ENCODE peak calls at places on chromosomes 16 and 17, in eight cellular contexts. A is endothelial cell of umbilical vein, Y is AG10803, G is mucosa of descending colon, K is neural crest cell, T is prostate gland, S is WTC11, U is GM20000. F is an unnamed sample.

GRCh38 chr16:88373211-88373610 is 9.5 kb upstream of the ZNF469 start:
- DNase-seq in T (no peak), A (no peak), Y (no peak), G (peak), S (no peak), K (no peak), U (no peak), F (no peak)

GRCh38 chr17:39605492-39606433 is 2.0 kb downstream of the NEUROD2 start:
- DNase-seq in S (peak), T (no peak), G (no peak), U (no peak), K (no peak), A (peak), Y (no peak), F (no peak)

GRCh38 chr16:82031116-82032084 is 3.7 kb upstream of the HSD17B2 start:
- DNase-seq in U (peak), G (no peak), S (no peak), A (peak), Y (peak), T (peak), K (no peak), F (no peak)

GRCh38 chr17:17181666-17182600 is 24.2 kb downstream of the PLD6 start:
- DNase-seq in A (no peak), T (no peak), K (no peak), U (no peak), G (no peak), S (no peak), Y (no peak), F (peak)

GRCh38 chr17:65783845-65784334 is 222.4 kb upstream of the AXIN2 start:
- DNase-seq in T (peak), K (no peak), A (peak), G (no peak), U (no peak), Y (peak), S (no peak), F (no peak)

GRCh38 chr17:2057714-2058520 is 3.0 kb downstream of the HIC1 start:
- DNase-seq in K (no peak), A (no peak), T (no peak), Y (no peak), G (peak), U (no peak), S (no peak), F (no peak)

GRCh38 chr17:47665655-47666054 is 15.9 kb downstream of the KPNB1 start:
- DNase-seq in Y (peak), T (no peak), K (no peak), U (no peak), G (no peak), A (no peak), S (no peak), F (no peak)

GRCh38 chr17:56185905-56186783 is 32.9 kb downstream of the ANKFN1 start:
- DNase-seq in G (no peak), K (no peak), A (peak), Y (peak), T (no peak), U (no peak), S (no peak), F (no peak)

GRCh38 chr16:67561824-67562525 is 351 bp upstream of the CTCF start:
- DNase-seq in K (peak), U (peak), T (peak), S (peak), A (peak), Y (peak), G (peak), F (peak)

GRCh38 chr16:2015117-2015946 is 4.3 kb upstream of the NPW start:
- DNase-seq in U (no peak), K (no peak), T (no peak), S (no peak), Y (no peak), G (peak), A (no peak), F (no peak)

GRCh38 chr17:40730974-40731373 is 24.2 kb downstream of the KRT25 start:
- DNase-seq in Y (no peak), K (no peak), U (no peak), A (no peak), G (no peak), S (no peak), T (no peak), F (no peak)

GRCh38 chr17:64038331-64039105 is 18.1 kb upstream of the ICAM2 start:
- DNase-seq in Y (no peak), K (no peak), U (no peak), S (no peak), G (no peak), T (no peak), A (no peak), F (no peak)

GRCh38 chr17:64039106-64039400 is 18.6 kb upstream of the ICAM2 start:
- DNase-seq in T (no peak), U (no peak), K (no peak), Y (no peak), A (no peak), S (no peak), G (no peak), F (no peak)

GRCh38 chr17:64037802-64038201 is 17.4 kb upstream of the ICAM2 start:
- DNase-seq in G (no peak), K (no peak), S (no peak), A (no peak), T (no peak), Y (no peak), U (no peak), F (no peak)

GRCh38 chr17:64037180-64037579 is 16.7 kb upstream of the ICAM2 start:
- DNase-seq in G (no peak), A (no peak), Y (no peak), T (no peak), S (no peak), U (no peak), K (no peak), F (no peak)

DNA sequence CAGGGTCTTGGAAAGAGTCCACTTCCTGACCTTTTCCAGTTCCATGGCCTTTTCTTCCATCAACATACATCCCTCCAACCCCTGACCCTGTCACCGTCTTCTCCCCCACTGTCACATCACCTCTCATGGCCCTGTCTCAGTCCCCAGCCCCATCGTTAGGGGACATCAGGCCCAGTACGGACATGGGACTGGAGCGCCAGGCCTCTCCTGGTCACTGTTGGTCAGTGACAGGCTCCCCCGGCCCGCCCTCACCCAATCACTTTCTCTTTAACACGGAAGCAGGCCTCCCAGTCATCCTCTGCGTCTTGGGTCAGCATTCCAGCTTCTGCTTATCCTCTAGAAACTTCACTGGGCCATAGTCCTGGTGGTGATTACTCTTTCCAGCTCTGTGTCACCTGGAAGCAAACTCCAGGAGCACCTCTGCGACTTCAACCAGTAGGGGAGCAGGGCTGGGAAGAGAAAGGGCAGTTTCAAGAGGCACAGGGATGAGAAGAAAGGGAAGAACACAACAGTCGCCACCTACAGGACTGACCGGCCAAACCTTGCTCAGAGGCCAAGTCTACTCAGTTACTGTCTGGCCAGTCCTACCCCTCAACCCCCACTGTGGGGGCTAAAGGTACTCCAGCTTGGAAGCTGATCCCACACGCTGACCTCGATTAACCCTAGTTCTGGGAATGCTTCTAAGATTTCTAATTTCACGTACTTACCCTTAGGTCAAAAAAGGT is 15.9 kb upstream of the ICAM2 start:
- DNase-seq in T (no peak), Y (no peak), U (no peak), A (no peak), S (peak), K (no peak), G (no peak), F (no peak)
- TF ChIP-seq CTCF in T (no peak), Y (no peak), U (peak), A (no peak), S (no peak), K (no peak), G (no peak), F (no peak)

GRCh38 chr16:14042706-14043105 is 28.4 kb upstream of the MRTFB start:
- DNase-seq in S (no peak), A (peak), T (no peak), U (no peak), Y (no peak), K (no peak), G (no peak), F (peak)

GRCh38 chr16:14037960-14038359 is 33.2 kb upstream of the MRTFB start:
- DNase-seq in Y (no peak), K (no peak), S (no peak), T (no peak), A (no peak), G (no peak), U (no peak), F (no peak)

GRCh38 chr16:14041164-14041563 is 30.0 kb upstream of the MRTFB start:
- DNase-seq in T (no peak), K (no peak), Y (no peak), U (no peak), A (peak), S (no peak), G (no peak), F (no peak)

GRCh38 chr16:14043793-14044192 is 27.3 kb upstream of the MRTFB start:
- DNase-seq in T (no peak), A (no peak), G (no peak), Y (no peak), K (no peak), S (no peak), U (no peak), F (no peak)

GRCh38 chr16:14043278-14043677 is 27.8 kb upstream of the MRTFB start:
- DNase-seq in T (no peak), A (no peak), Y (no peak), K (no peak), S (no peak), U (no peak), G (no peak), F (no peak)
- TF ChIP-seq CTCF in T (no peak), A (no peak), Y (no peak), K (no peak), S (no peak), U (no peak), G (no peak), F (no peak)

GRCh38 chr17:79504181-79504605 is 106.7 kb downstream of the RBFOX3 start:
- DNase-seq in T (no peak), K (no peak), U (no peak), S (no peak), A (no peak), G (no peak), Y (no peak), F (no peak)
- TF ChIP-seq CTCF in T (no peak), K (no peak), U (no peak), S (no peak), A (no peak), G (no peak), Y (no peak), F (no peak)

GRCh38 chr17:50093807-50094206 is 1.3 kb upstream of the PDK2 start:
- DNase-seq in A (no peak), S (no peak), T (no peak), U (no peak), Y (no peak), K (no peak), G (no peak), F (no peak)

GRCh38 chr17:50095626-50096037 is 481 bp downstream of the PDK2 start:
- DNase-seq in A (no peak), U (no peak), G (peak), Y (no peak), T (no peak), K (no peak), S (no peak), F (no peak)

GRCh38 chr17:50094243-50094752 is 853 bp upstream of the PDK2 start:
- DNase-seq in T (peak), S (peak), A (peak), K (peak), Y (peak), U (peak), G (peak), F (peak)

GRCh38 chr17:50096092-50096491 is 941 bp downstream of the PDK2 start:
- DNase-seq in U (no peak), K (no peak), Y (no peak), T (no peak), A (no peak), G (peak), S (no peak), F (peak)

GRCh38 chr17:50094753-50095616 is at the start of gene PDK2:
- DNase-seq in U (peak), S (peak), A (peak), T (peak), Y (peak), K (peak), G (peak), F (peak)
- TF ChIP-seq CTCF in U (no peak), S (no peak), A (no peak), T (no peak), Y (no peak), K (no peak), G (no peak), F (peak)

GRCh38 chr17:550041-550398 is 164.6 kb downstream of the VPS53 start:
- DNase-seq in Y (peak), G (no peak), T (no peak), S (no peak), K (no peak), U (no peak), A (no peak), F (no peak)
- TF ChIP-seq CTCF in Y (no peak), G (no peak), T (no peak), S (no peak), K (no peak), U (no peak), A (no peak), F (no peak)

GRCh38 chr16:31265329-31266245 is 5.8 kb downstream of the ITGAM start:
- DNase-seq in T (no peak), A (peak), U (peak), S (peak), G (peak), Y (no peak), K (no peak), F (no peak)
- TF ChIP-seq CTCF in T (no peak), A (no peak), U (no peak), S (no peak), G (no peak), Y (no peak), K (no peak), F (no peak)

GRCh38 chr16:27198451-27199234 is 4.7 kb upstream of the KDM8 start:
- DNase-seq in G (no peak), K (no peak), A (no peak), S (no peak), Y (no peak), U (no peak), T (no peak), F (no peak)

GRCh38 chr16:27193300-27193990 is 9.9 kb upstream of the KDM8 start:
- DNase-seq in U (no peak), Y (no peak), A (no peak), S (no peak), K (no peak), T (no peak), G (no peak), F (no peak)

GRCh38 chr16:27195941-27196595 is 7.3 kb upstream of the KDM8 start:
- DNase-seq in U (no peak), A (no peak), G (no peak), Y (no peak), T (no peak), K (no peak), S (no peak), F (no peak)

GRCh38 chr16:27197004-27197403 is 6.3 kb upstream of the KDM8 start:
- DNase-seq in K (no peak), S (no peak), G (no peak), Y (no peak), U (no peak), A (no peak), T (no peak), F (no peak)

GRCh38 chr16:27195068-27195741 is 8.1 kb upstream of the KDM8 start:
- DNase-seq in K (no peak), Y (peak), A (no peak), U (no peak), S (no peak), T (no peak), G (no peak), F (no peak)
- TF ChIP-seq CTCF in K (no peak), Y (no peak), A (no peak), U (no peak), S (no peak), T (no peak), G (no peak), F (no peak)

GRCh38 chr16:15556130-15556529 is 86.8 kb downstream of the MARF1 start:
- DNase-seq in K (no peak), A (no peak), Y (no peak), G (no peak), T (no peak), S (no peak), U (no peak), F (no peak)
- TF ChIP-seq CTCF in K (no peak), A (no peak), Y (no peak), G (no peak), T (no peak), S (no peak), U (no peak), F (no peak)

GRCh38 chr17:21376835-21377690 is 906 bp downstream of the KCNJ12 start:
- DNase-seq in U (no peak), G (no peak), T (no peak), S (peak), K (no peak), Y (peak), A (peak), F (peak)
- TF ChIP-seq CTCF in U (no peak), G (no peak), T (no peak), S (no peak), K (no peak), Y (no peak), A (no peak), F (no peak)

DNA sequence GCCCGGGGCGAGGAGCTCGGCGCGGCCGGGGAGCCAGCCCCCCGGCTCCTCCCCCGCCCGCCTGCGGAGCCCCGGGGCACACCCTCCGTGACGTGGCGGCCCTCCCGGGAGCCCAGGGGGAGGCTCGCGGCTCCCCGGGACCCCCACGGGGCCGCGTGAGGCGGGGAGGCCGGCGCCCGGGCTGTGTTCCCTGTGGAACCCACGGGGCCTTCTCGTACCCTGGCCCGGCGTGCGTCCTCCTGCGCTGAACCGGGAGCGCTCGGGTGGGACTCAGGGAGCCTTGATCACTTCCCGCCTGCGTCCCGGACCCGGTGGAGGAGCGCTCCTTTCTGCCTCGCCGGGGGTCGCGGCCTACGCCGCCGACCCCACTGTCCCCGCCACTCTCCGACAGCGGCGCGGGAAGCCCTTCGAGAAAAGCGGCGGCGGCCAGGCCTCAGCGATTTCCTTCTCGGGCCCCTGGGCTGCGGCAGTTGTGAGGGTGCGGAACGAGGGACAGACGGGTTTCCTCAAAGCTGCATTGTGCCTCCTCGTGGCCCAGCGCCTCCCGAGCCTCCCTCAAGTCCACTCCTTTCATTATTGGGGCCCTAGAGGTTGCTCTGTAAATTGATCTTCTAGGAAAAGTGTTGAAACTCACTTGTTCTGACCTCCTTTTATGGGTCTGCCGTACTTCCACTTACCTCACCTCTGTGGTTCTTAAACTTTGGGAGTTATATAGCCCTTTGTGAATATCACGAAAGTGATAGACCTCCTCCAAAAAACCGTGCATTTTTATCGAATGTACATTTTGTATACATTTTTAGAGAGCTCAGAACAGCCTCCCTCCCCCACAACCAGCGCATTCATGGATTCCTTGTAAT is 597 bp downstream of the LIG3 start:
- DNase-seq in U (peak), K (peak), Y (peak), S (peak), T (peak), A (peak), G (peak), F (peak)
- TF ChIP-seq CTCF in U (peak), K (peak), Y (peak), S (no peak), T (no peak), A (no peak), G (no peak), F (no peak)